ENCODE peak calls at places on chromosomes 7 and 10, in four cellular contexts. K, Z, P and G are unnamed samples.

GRCh38 chr10:50501478-50501877 is 122.3 kb downstream of the SGMS1 start:
- DNase-seq in P (no peak), Z (no peak), K (peak), G (no peak)

GRCh38 chr7:30965372-30965771 is 1.6 kb downstream of the GHRHR start:
- DNase-seq in Z (no peak), P (no peak), K (no peak), G (no peak)

GRCh38 chr7:140230517-140230861 is 53.7 kb upstream of the KDM7A start:
- DNase-seq in P (no peak), Z (no peak), K (no peak), G (no peak)

GRCh38 chr10:76035728-76036409 is 604.4 kb downstream of the LRMDA start:
- DNase-seq in P (no peak), K (no peak), Z (no peak), G (peak)

GRCh38 chr10:107914450-107915276 is 750.2 kb upstream of the SORCS1 start:
- DNase-seq in Z (peak), P (no peak), K (no peak), G (peak)

GRCh38 chr10:15485684-15486316 is 114.7 kb upstream of the FAM171A1 start:
- DNase-seq in P (no peak), K (no peak), Z (no peak), G (no peak)

GRCh38 chr7:137462074-137462715 is 118.7 kb upstream of the PTN start:
- DNase-seq in K (peak), P (no peak), Z (no peak), G (no peak)

GRCh38 chr7:46319841-46320240 is 398.8 kb upstream of the IGFBP3 start:
- DNase-seq in P (no peak), Z (no peak), K (peak), G (no peak)

GRCh38 chr10:119518936-119519335 is 23.6 kb downstream of the RGS10 start:
- DNase-seq in K (no peak), P (no peak), Z (no peak), G (no peak)
- H2AK5ac ChIP-seq in K (peak), P (no peak), Z (no peak), G (no peak)

GRCh38 chr7:63039882-63040281 is 958.8 kb upstream of the ZNF722 start:
- DNase-seq in Z (no peak), P (no peak), K (no peak), G (no peak)
- H3K56ac ChIP-seq in Z (no peak), P (no peak), K (no peak), G (no peak)

GRCh38 chr7:132244917-132245480 is 331.3 kb downstream of the PLXNA4 start:
- DNase-seq in P (no peak), Z (no peak), K (no peak), G (peak)

GRCh38 chr7:132243463-132243862 is 332.8 kb downstream of the PLXNA4 start:
- DNase-seq in Z (no peak), K (no peak), P (no peak), G (peak)

GRCh38 chr7:132247995-132248618 is 328.2 kb downstream of the PLXNA4 start:
- DNase-seq in Z (no peak), K (no peak), P (no peak), G (no peak)

GRCh38 chr7:132246591-132246990 is 329.7 kb downstream of the PLXNA4 start:
- DNase-seq in K (no peak), Z (no peak), P (no peak), G (no peak)

DNA sequence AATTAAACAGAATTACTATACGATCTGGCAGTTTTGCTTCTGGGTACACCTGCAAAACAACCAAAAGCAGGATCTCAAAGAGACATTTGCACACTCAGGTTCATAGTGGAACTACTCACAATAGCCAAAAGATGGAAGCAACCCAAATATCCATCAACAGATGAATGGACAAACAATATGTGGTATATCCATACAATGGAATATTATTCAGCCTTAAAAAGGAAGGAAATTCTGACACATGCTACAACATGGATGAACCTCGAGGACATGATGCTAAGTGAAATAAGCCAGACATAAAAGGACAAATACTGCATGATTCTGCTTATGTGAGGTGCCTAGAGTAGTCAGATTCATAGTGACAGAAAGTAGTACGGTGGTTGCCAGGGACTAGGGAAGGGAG is 330.7 kb downstream of the PLXNA4 start:
- DNase-seq in K (no peak), Z (no peak), P (no peak), G (no peak)
- H2AK5ac ChIP-seq in K (no peak), Z (no peak), P (no peak), G (no peak)

GRCh38 chr7:52689912-52690311 is 345.5 kb upstream of the POM121L12 start:
- DNase-seq in P (no peak), K (no peak), Z (no peak), G (no peak)

GRCh38 chr7:52682993-52683392 is 352.4 kb upstream of the POM121L12 start:
- DNase-seq in P (no peak), K (no peak), Z (no peak), G (no peak)

GRCh38 chr7:52685351-52685750 is 350.1 kb upstream of the POM121L12 start:
- DNase-seq in K (no peak), P (no peak), Z (no peak), G (no peak)

DNA sequence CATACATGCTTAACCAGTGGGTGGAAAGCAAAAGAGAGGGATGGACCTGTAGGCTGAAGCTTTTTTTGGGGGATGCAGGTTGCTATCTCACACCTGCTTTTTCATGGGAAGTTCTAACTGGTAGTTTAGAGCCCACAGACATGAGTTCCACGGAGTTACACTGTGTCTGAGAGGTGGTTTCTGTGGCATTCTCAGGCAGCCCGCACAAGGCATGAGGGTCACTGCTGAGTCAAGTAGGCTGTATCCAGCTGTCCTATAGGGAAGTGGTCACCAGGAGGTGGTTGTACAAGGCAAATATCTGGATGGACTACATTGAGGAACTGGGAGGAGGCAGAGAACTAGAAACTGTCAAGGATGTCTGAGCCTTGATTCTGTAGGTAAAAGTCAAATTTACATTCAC is 351.0 kb upstream of the POM121L12 start:
- DNase-seq in K (no peak), P (no peak), Z (no peak), G (no peak)
- H3K56ac ChIP-seq in K (no peak), P (no peak), Z (peak), G (no peak)

GRCh38 chr10:133087045-133087678 is 562 bp upstream of the ADGRA1 start:
- DNase-seq in K (no peak), Z (no peak), P (no peak), G (no peak)
- H2AK5ac ChIP-seq in K (no peak), Z (no peak), P (no peak), G (no peak)

GRCh38 chr7:52764502-52765169 is 270.8 kb upstream of the POM121L12 start:
- DNase-seq in P (no peak), K (no peak), Z (no peak), G (no peak)
- H3K56ac ChIP-seq in P (no peak), K (no peak), Z (no peak), G (no peak)